ENCODE peak calls at places on chromosomes 7 and 10, in four cellular contexts. D is GM12878, U is HL-60, W is K562. S is an unnamed sample.
A peak's percentile ranks its signal among the peaks of the same experiment; 100 is the strongest.

GRCh38 chr10:48251525-48252353 is 22.8 kb downstream of the FRMPD2 start:
- DNase-seq in D (no peak), U (no peak), W (no peak), S (no peak)

GRCh38 chr10:71889388-71889987 is 38.4 kb upstream of the PSAP start:
- DNase-seq in D (no peak), U (no peak), W (no peak), S (no peak)

GRCh38 chr7:136400877-136401276 is 423.7 kb upstream of the MTPN start:
- DNase-seq in D (no peak), U (no peak), W (no peak), S (no peak)

GRCh38 chr10:111148440-111148839 is 71.6 kb downstream of the ADRA2A start:
- DNase-seq in D (no peak), U (no peak), W (no peak), S (no peak)

GRCh38 chr7:151511946-151512345 is 7.7 kb downstream of the RHEB start:
- DNase-seq in D (no peak), U (no peak), W (no peak), S (no peak)

GRCh38 chr10:29160110-29160669 is 128.7 kb upstream of the LYZL1 start:
- DNase-seq in D (no peak), U (no peak), W (no peak), S (no peak)

GRCh38 chr10:86960003-86960862 is 1.8 kb downstream of the SNCG start:
- DNase-seq in D (peak; percentile 35), U (peak; percentile 34), W (peak; percentile 85), S (peak; percentile 86)

GRCh38 chr10:70846795-70847194 is 31.0 kb downstream of the SGPL1 start:
- DNase-seq in D (no peak), U (no peak), W (no peak), S (no peak)

GRCh38 chr10:44180321-44181154 is 204.4 kb downstream of the CXCL12 start:
- DNase-seq in D (no peak), U (no peak), W (no peak), S (no peak)

GRCh38 chr7:17680026-17680425 is 260.3 kb downstream of the SNX13 start:
- DNase-seq in D (no peak), U (peak; percentile 24), W (no peak), S (no peak)

DNA sequence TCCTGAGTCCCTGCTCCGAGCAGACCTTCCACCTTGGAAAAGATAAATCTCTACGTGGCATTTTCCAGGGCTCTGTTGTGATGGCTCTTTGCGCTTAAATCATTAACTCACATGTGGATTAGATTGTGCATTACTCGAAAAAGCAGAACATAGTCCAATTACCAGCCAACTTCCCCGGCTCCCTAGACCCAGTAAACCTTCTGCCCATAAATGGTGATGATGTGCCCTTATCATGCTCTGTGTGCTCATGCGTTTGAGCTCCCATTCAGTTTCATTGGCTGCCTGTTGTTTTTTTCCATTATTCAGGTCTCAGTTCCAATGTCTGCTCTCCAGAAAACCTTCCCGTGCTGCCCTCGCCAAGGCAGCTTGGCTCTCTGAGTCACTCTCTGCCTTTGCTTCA is 471.2 kb downstream of the GLRX3 start:
- DNase-seq in D (no peak), U (no peak), W (no peak), S (no peak)
- TF ChIP-seq SPI1 in D (no peak), U (no peak), W (no peak), S (no peak)

GRCh38 chr7:2431260-2431867 is 28.0 kb downstream of the CHST12 start:
- DNase-seq in D (no peak), U (peak; percentile 61), W (peak; percentile 50), S (no peak)
- TF ChIP-seq SPI1 in D (no peak), U (no peak), W (no peak), S (no peak)

GRCh38 chr7:117775826-117776623 is 97.2 kb downstream of the CTTNBP2 start:
- DNase-seq in D (no peak), U (peak; percentile 19), W (no peak), S (no peak)
- TF ChIP-seq SPI1 in D (no peak), U (no peak), W (no peak), S (no peak)

GRCh38 chr10:110010076-110011069 is 2.6 kb downstream of the ADD3 start:
- DNase-seq in D (peak; percentile 55), U (peak; percentile 46), W (no peak), S (no peak)
- TF ChIP-seq SPI1 in D (no peak), U (no peak), W (no peak), S (no peak)

GRCh38 chr10:126135177-126135576 is 238.8 kb downstream of the FANK1 start:
- DNase-seq in D (no peak), U (peak; percentile 9), W (no peak), S (no peak)
- TF ChIP-seq SPI1 in D (no peak), U (no peak), W (no peak), S (no peak)

DNA sequence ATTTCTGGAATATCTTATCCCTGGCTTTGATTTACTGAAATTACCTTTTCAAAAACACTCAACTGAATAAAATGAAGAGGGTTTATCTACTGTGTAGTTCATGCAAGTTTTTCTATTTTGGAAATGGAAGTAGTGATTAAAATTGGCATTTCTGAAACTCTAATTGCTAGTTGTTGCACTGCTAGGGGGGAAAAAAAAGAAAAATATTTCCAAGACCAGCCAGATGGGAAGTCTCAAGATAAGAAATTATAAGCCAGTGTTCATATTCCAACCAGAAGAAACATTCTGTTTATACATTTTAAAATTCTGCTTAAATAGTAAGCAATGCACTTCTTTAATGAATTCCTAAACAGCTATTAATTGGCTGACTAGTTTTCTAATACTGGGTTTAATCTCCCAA is 9.4 kb upstream of the ADO start:
- DNase-seq in D (no peak), U (no peak), W (no peak), S (no peak)
- TF ChIP-seq SPI1 in D (no peak), U (no peak), W (no peak), S (no peak)

S was measured in GM12891.